ENCODE peak calls at places on chromosomes 7 and 10, in five cellular contexts. D is H7; U is kidney; V is CD8-positive, alpha-beta memory T cell; S is uterus. L is an unnamed sample.

GRCh38 chr7:142153400-142153799 is 41.9 kb downstream of the MGAM2 start:
- DNase-seq in D (no peak), U (no peak), V (no peak), S (no peak), L (no peak)

GRCh38 chr7:124152859-124153692 is 120.2 kb upstream of the TMEM229A start:
- DNase-seq in D (peak; percentile 15), U (no peak), V (no peak), S (no peak), L (no peak)

GRCh38 chr10:17453377-17454091 is 861 bp downstream of the ST8SIA6 start:
- DNase-seq in D (peak; percentile 78), U (peak; percentile 80), V (peak; percentile 28), S (no peak), L (no peak)

GRCh38 chr10:116993610-116994009 is 11.4 kb downstream of the SHTN1 start:
- DNase-seq in D (no peak), U (no peak), V (no peak), S (no peak), L (no peak)

GRCh38 chr7:156944876-156945275 is 4.6 kb upstream of the NOM1 start:
- DNase-seq in D (peak; percentile 77), U (peak; percentile 43), V (no peak), S (no peak), L (no peak)

GRCh38 chr7:76191783-76192240 is 9.9 kb upstream of the SRRM3 start:
- DNase-seq in D (peak; percentile 84), U (no peak), V (no peak), S (no peak), L (no peak)

GRCh38 chr10:104989880-104990279 is 348.8 kb downstream of the SORCS3 start:
- DNase-seq in D (no peak), U (no peak), V (no peak), S (no peak), L (no peak)

GRCh38 chr7:64277630-64278029 is 36.1 kb upstream of the ZNF736 start:
- DNase-seq in D (no peak), U (no peak), V (no peak), S (no peak), L (no peak)

GRCh38 chr10:77029684-77030407 is 607.8 kb downstream of the KCNMA1 start:
- DNase-seq in D (no peak), U (no peak), V (no peak), S (no peak), L (no peak)

GRCh38 chr7:43649755-43650274 is 66.9 kb downstream of the STK17A start:
- DNase-seq in D (no peak), U (no peak), V (peak; percentile 86), S (no peak), L (no peak)

GRCh38 chr7:117325836-117326235 is 3.0 kb upstream of the WNT2 start:
- DNase-seq in D (no peak), U (no peak), V (no peak), S (no peak), L (no peak)

GRCh38 chr10:72030762-72031543 is 57.4 kb downstream of the SPOCK2 start:
- DNase-seq in D (no peak), U (no peak), V (no peak), S (peak; percentile 91), L (peak; percentile 70)

GRCh38 chr7:106485031-106485551 is 175.9 kb downstream of the CCDC71L start:
- DNase-seq in D (no peak), U (no peak), V (no peak), S (no peak), L (no peak)

GRCh38 chr10:11295492-11295891 is 277.8 kb downstream of the CELF2 start:
- DNase-seq in D (no peak), U (no peak), V (no peak), S (no peak), L (peak; percentile 5)

GRCh38 chr10:11293332-11293731 is 275.7 kb downstream of the CELF2 start:
- DNase-seq in D (no peak), U (no peak), V (no peak), S (no peak), L (no peak)

GRCh38 chr10:11297136-11297535 is 279.5 kb downstream of the CELF2 start:
- DNase-seq in D (no peak), U (no peak), V (no peak), S (no peak), L (no peak)

GRCh38 chr10:11292576-11293302 is 275.1 kb downstream of the CELF2 start:
- DNase-seq in D (no peak), U (no peak), V (no peak), S (no peak), L (no peak)

GRCh38 chr10:11294831-11295230 is 277.2 kb downstream of the CELF2 start:
- DNase-seq in D (no peak), U (no peak), V (no peak), S (no peak), L (no peak)
- H3K36me3 ChIP-seq in D (no peaks in the 10 kb centered on the region), U (no peaks in the 10 kb centered on the region), V (peaks cover 75% of the 10 kb centered on the region), S (no peaks in the 10 kb centered on the region), L (no peaks in the 10 kb centered on the region)

DNA sequence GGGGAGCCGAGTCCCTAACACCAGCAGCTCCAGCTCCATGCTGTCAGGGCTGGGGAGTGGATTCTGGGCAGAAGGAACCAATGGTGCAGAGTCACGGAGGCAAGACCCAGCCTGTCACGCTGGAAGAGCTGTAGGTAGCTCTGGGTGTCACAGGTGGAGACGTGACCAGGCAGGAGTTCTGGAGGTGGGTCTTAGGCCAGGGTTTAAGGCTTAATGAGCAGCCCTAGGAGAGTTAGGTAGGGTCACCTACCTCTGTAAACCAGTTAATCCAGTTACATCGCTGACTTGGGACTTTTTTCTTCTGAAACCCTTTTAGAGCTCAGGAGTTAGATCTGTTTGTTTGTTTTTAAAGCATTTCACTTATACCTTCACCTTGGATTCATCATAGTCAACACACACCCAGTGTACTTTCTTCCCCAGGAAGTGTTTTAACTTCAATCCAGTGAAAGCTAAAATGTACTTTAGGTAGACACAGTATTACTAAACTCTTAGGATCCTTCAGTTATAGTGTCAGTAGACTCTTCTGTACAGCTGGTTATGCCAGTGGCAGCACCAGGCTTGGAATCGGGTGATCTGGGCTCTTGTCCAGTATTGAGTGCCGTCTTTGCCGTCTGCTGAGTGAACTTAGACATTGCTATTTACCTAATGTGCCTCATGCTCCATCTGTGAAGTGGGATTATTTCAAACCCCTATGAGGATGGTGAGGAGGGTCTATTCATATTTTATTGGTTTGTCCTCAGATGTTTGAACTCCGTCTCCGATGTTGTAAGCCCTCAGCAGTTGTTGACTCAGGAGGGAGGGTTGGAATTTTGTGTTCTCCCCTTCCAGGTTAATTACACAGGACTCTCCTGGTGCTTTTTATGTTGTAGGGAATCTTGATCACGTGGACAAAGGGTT is 31.0 kb downstream of the TACR2 start:
- DNase-seq in D (no peak), U (no peak), V (no peak), S (no peak), L (no peak)
- H3K36me3 ChIP-seq in D (peaks cover 59% of the 10 kb centered on the region), U (peaks cover 23% of the 10 kb centered on the region), V (peaks cover 53% of the 10 kb centered on the region), S (no peaks in the 10 kb centered on the region), L (peaks cover 70% of the 10 kb centered on the region)

GRCh38 chr7:128962837-128963236 is 25.1 kb downstream of the IRF5 start:
- DNase-seq in D (no peak), U (no peak), V (no peak), S (no peak), L (no peak)
- H3K36me3 ChIP-seq in D (peaks cover 7% of the 10 kb centered on the region), U (peaks cover 35% of the 10 kb centered on the region), V (peaks cover 47% of the 10 kb centered on the region), S (no peaks in the 10 kb centered on the region), L (peaks cover 43% of the 10 kb centered on the region)

DNA sequence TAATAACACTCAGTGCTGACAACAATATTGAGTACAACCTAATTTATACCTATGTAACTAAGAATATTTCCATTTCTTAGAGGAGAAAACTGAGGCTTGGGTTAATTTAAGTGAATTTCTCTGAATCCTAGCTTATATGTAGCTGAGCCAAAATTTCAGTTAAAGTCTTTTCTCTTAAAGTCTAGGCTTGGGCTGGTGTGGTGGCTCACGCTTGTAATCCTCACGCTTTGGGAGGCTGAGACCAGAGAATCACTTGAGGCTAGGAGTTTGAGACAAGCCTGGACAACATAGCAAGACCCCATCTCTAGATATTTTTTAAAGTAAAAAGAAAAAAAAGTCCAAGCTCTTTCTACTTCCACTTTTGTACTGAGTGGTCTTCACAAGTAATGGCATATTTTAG is 92.1 kb downstream of the CUL1 start:
- DNase-seq in D (no peak), U (no peak), V (no peak), S (no peak), L (no peak)
- H3K36me3 ChIP-seq in D (peaks cover 23% of the 10 kb centered on the region), U (peaks cover 63% of the 10 kb centered on the region), V (peaks cover 73% of the 10 kb centered on the region), S (no peaks in the 10 kb centered on the region), L (peaks cover 88% of the 10 kb centered on the region)

L was measured in adrenal gland.